ENCODE peak calls at places on chromosomes 5 and 9, in ten cellular contexts. X, D, M, T, R, U, P, Y, H and L are unnamed samples.

GRCh38 chr9:71690058-71690691 is 78.1 kb downstream of the CEMIP2 start:
- DNase-seq in D (no peak), H (no peak), U (no peak), Y (no peak), T (no peak), P (no peak), M (no peak), R (no peak), X (no peak), L (no peak)

GRCh38 chr5:2005101-2006041 is 122.6 kb upstream of the IRX4 start:
- DNase-seq in U (no peak), T (no peak), D (no peak), H (no peak), R (no peak), Y (no peak), X (no peak), P (no peak), M (no peak), L (no peak)

GRCh38 chr5:113050606-113051391 is 74.2 kb downstream of the DCP2 start:
- DNase-seq in D (no peak), U (peak), R (no peak), X (no peak), T (no peak), M (no peak), H (no peak), Y (no peak), P (no peak), L (peak)

GRCh38 chr9:77896269-77897245 is 135.1 kb downstream of the GNAQ start:
- DNase-seq in P (no peak), T (no peak), M (peak), U (no peak), H (no peak), X (no peak), D (no peak), Y (no peak), R (no peak), L (no peak)

GRCh38 chr5:111478898-111479297 is 33.4 kb downstream of the STARD4 start:
- DNase-seq in T (no peak), P (no peak), D (no peak), M (no peak), R (no peak), U (no peak), Y (no peak), X (no peak), H (no peak), L (no peak)

GRCh38 chr9:16257604-16258003 is 612.9 kb downstream of the BNC2 start:
- DNase-seq in D (no peak), T (no peak), P (no peak), H (no peak), X (no peak), Y (no peak), M (no peak), U (peak), R (no peak), L (peak)

GRCh38 chr9:84054341-84055010 is 73.9 kb downstream of the RMI1 start:
- DNase-seq in H (no peak), M (no peak), Y (no peak), U (no peak), T (no peak), R (no peak), D (no peak), P (no peak), X (no peak), L (no peak)

GRCh38 chr5:179410291-179411160 is 65.3 kb upstream of the ADAMTS2 start:
- DNase-seq in X (no peak), Y (no peak), M (no peak), D (no peak), U (no peak), P (peak), H (peak), T (no peak), R (no peak), L (no peak)

GRCh38 chr9:77805810-77806209 is 157.7 kb upstream of the GNA14 start:
- DNase-seq in P (no peak), M (no peak), U (no peak), H (no peak), R (no peak), X (no peak), D (no peak), T (no peak), Y (no peak), L (no peak)

GRCh38 chr5:143124593-143124992 is 278.9 kb downstream of the NR3C1 start:
- DNase-seq in U (no peak), M (peak), D (no peak), R (no peak), P (no peak), H (no peak), Y (no peak), T (no peak), X (no peak), L (no peak)

GRCh38 chr5:140926211-140926902 is at the start of gene PCDHAC1:
- DNase-seq in R (peak), P (peak), D (peak), X (peak), T (no peak), M (peak), Y (peak), H (peak), U (peak), L (peak)

GRCh38 chr5:138138949-138139775 is at the start of gene NME5:
- DNase-seq in R (peak), X (peak), H (peak), U (peak), T (no peak), D (peak), M (peak), Y (peak), P (peak), L (no peak)

GRCh38 chr5:172782169-172783039 is 11.4 kb upstream of the DUSP1 start:
- DNase-seq in U (peak), Y (no peak), X (no peak), M (no peak), R (no peak), H (no peak), T (no peak), D (no peak), P (no peak), L (no peak)

GRCh38 chr9:60545346-60546315 is 368.6 kb upstream of the SPATA31A5 start:
- DNase-seq in U (no peak), H (no peak), P (no peak), T (no peak), D (no peak), Y (no peak), M (no peak), X (peak), R (no peak), L (no peak)

GRCh38 chr9:70389642-70390266 is 24.7 kb downstream of the KLF9 start:
- DNase-seq in P (no peak), R (no peak), D (no peak), X (no peak), Y (no peak), U (peak), M (no peak), T (no peak), H (no peak), L (no peak)

GRCh38 chr5:157252741-157253465 is 13.0 kb upstream of the CYFIP2 start:
- DNase-seq in R (no peak), P (no peak), H (no peak), T (peak), U (no peak), Y (no peak), X (no peak), M (no peak), D (no peak), L (no peak)

GRCh38 chr5:81232449-81233079 is 558 bp upstream of the CKMT2 start:
- DNase-seq in X (no peak), U (no peak), P (no peak), D (peak), Y (no peak), R (no peak), M (no peak), H (no peak), T (no peak), L (no peak)

GRCh38 chr5:154384480-154385235 is 61.1 kb upstream of the SAP30L start:
- DNase-seq in Y (no peak), M (no peak), T (no peak), D (no peak), R (no peak), U (no peak), H (no peak), P (no peak), X (no peak), L (no peak)

GRCh38 chr5:26737763-26738162 is 300.6 kb downstream of the CDH9 start:
- DNase-seq in P (no peak), T (no peak), X (no peak), H (no peak), Y (no peak), D (no peak), U (peak), M (no peak), R (no peak), L (peak)

GRCh38 chr9:133775951-133776905 is 38.1 kb upstream of the SARDH start:
- DNase-seq in H (no peak), T (no peak), D (peak), R (no peak), M (no peak), Y (peak), X (no peak), U (no peak), P (no peak), L (no peak)

GRCh38 chr9:15308511-15308910 is 1.5 kb upstream of the TTC39B start:
- DNase-seq in T (no peak), H (no peak), R (no peak), Y (no peak), D (no peak), M (no peak), U (peak), P (no peak), X (no peak), L (peak)

GRCh38 chr5:10708189-10708944 is 52.7 kb downstream of the DAP start:
- DNase-seq in U (no peak), Y (no peak), H (no peak), D (no peak), P (no peak), M (no peak), T (no peak), R (no peak), X (no peak), L (no peak)

GRCh38 chr9:112971415-112971814 is 40.6 kb downstream of the ZNF883 start:
- DNase-seq in X (no peak), U (peak), R (no peak), Y (no peak), D (no peak), T (no peak), H (peak), P (peak), M (peak), L (no peak)

GRCh38 chr5:40652441-40653220 is 27.1 kb upstream of the PTGER4 start:
- DNase-seq in U (no peak), T (no peak), H (peak), R (no peak), M (no peak), X (no peak), P (no peak), D (no peak), Y (no peak), L (no peak)

GRCh38 chr5:101843055-101843454 is 453.0 kb downstream of the SLCO4C1 start:
- DNase-seq in U (no peak), T (no peak), X (no peak), R (no peak), M (no peak), P (no peak), H (no peak), Y (no peak), D (no peak), L (no peak)

GRCh38 chr5:103620851-103621547 is 58.4 kb upstream of the NUDT12 start:
- DNase-seq in P (no peak), T (no peak), X (no peak), M (no peak), Y (no peak), H (no peak), U (no peak), D (no peak), R (no peak), L (no peak)

GRCh38 chr5:15807861-15808260 is 307.9 kb downstream of the FBXL7 start:
- DNase-seq in T (no peak), R (no peak), P (peak), Y (no peak), H (no peak), X (no peak), U (peak), D (peak), M (peak), L (no peak)

GRCh38 chr9:79256691-79257213 is 315.0 kb upstream of the TLE4 start:
- DNase-seq in R (no peak), H (no peak), D (no peak), P (peak), X (no peak), Y (no peak), U (peak), M (peak), T (no peak), L (peak)

GRCh38 chr5:150129813-150130492 is 25.7 kb downstream of the PDGFRB start:
- DNase-seq in R (peak), M (peak), T (no peak), U (peak), H (peak), Y (peak), P (peak), D (peak), X (peak), L (peak)

GRCh38 chr5:122775713-122776084 is 819 bp downstream of the SNX2 start:
- DNase-seq in X (no peak), H (no peak), R (no peak), U (peak), M (no peak), D (no peak), P (no peak), T (no peak), Y (no peak), L (no peak)

GRCh38 chr5:66247176-66247960 is 103.3 kb downstream of the SREK1 start:
- DNase-seq in T (no peak), D (no peak), H (no peak), R (no peak), X (no peak), M (no peak), U (peak), P (peak), Y (no peak), L (peak)

GRCh38 chr9:127796225-127796813 is 6.4 kb upstream of the FPGS start:
- DNase-seq in T (no peak), D (no peak), Y (peak), U (peak), P (no peak), M (no peak), X (peak), H (no peak), R (peak), L (no peak)
- TF ChIP-seq CTCF in T (no peak), D (no peak), Y (no peak), U (no peak), P (no peak), M (no peak), X (no peak), H (no peak), R (no peak), L (no peak)

DNA sequence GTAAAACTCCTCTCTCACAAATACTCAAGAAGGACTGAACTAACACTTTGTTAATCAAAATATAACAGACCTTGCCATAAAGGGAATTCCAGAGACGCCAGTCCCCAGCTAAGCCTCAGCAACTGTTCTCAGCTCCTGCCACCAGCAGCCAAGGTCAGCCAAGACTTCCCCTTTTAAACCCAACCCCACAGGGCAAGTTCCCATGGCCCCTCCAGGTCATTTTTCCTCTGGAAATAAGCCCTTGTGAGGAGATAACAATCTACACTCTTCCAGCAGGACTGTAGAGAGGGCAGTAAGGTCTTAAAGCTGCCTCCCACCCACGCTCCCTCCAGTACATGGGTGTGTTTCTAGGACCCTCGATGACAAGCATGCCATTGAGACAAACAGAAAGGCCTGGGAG is 78.3 kb downstream of the DPYSL3 start:
- DNase-seq in R (no peak), D (no peak), U (no peak), P (no peak), M (no peak), X (no peak), T (no peak), H (no peak), Y (no peak), L (no peak)
- H3K27ac ChIP-seq in R (no peak), D (no peak), U (no peak), P (peak), M (no peak), X (no peak), T (no peak), H (no peak), Y (no peak), L (no peak)

GRCh38 chr9:102069969-102070368 is 331.5 kb upstream of the GRIN3A start:
- DNase-seq in T (no peak), X (no peak), P (peak), Y (no peak), R (no peak), M (no peak), U (no peak), H (no peak), D (no peak), L (peak)
- TF ChIP-seq CTCF in T (no peak), X (no peak), P (no peak), Y (no peak), R (no peak), M (no peak), U (no peak), H (no peak), D (no peak), L (no peak)

GRCh38 chr5:180495292-180495691 is 1.1 kb downstream of the CNOT6 start:
- DNase-seq in M (no peak), P (no peak), Y (no peak), X (no peak), R (no peak), T (no peak), U (no peak), D (no peak), H (no peak), L (peak)
- H3K27ac ChIP-seq in M (peak), P (peak), Y (peak), X (peak), R (peak), T (no peak), U (no peak), D (peak), H (peak), L (peak)